ENCODE peak calls at places on chromosome 18, in six cellular contexts. Y, L, U, Z, G and D are unnamed samples.

GRCh38 chr18:5885337-5885736 is 10.0 kb downstream of the TMEM200C start:
- DNase-seq in Z (no peak), Y (no peak), G (no peak), U (no peak), L (no peak), D (no peak)

GRCh38 chr18:67483237-67483636 is 33.3 kb downstream of the DSEL start:
- DNase-seq in U (no peak), Y (no peak), G (no peak), L (no peak), Z (no peak), D (no peak)

GRCh38 chr18:59861963-59862819 is 37.6 kb upstream of the PMAIP1 start:
- DNase-seq in Z (no peak), G (no peak), L (no peak), U (no peak), Y (no peak), D (no peak)

GRCh38 chr18:75133721-75134645 is 75.0 kb downstream of the PTGR3 start:
- DNase-seq in G (no peak), Y (no peak), L (no peak), Z (no peak), U (no peak), D (no peak)

GRCh38 chr18:1778496-1779178 is 792.7 kb downstream of the METTL4 start:
- DNase-seq in Y (no peak), L (no peak), G (no peak), U (no peak), Z (no peak), D (no peak)

GRCh38 chr18:70310560-70311320 is 21.9 kb downstream of the SOCS6 start:
- DNase-seq in Y (no peak), L (no peak), Z (no peak), G (no peak), U (no peak), D (no peak)

GRCh38 chr18:34131008-34131407 is 93.7 kb downstream of the NOL4 start:
- DNase-seq in Y (no peak), G (no peak), Z (no peak), U (no peak), L (no peak), D (no peak)

GRCh38 chr18:59048378-59048777 is 91.3 kb upstream of the SEC11C start:
- DNase-seq in Y (no peak), U (peak), L (no peak), G (no peak), Z (no peak), D (no peak)

GRCh38 chr18:24868760-24869237 is 408.4 kb downstream of the HRH4 start:
- DNase-seq in G (peak), U (no peak), Z (no peak), L (no peak), Y (peak), D (peak)

GRCh38 chr18:43978174-43978573 is 700.9 kb upstream of the SYT4 start:
- DNase-seq in L (no peak), G (no peak), Z (no peak), Y (no peak), U (no peak), D (no peak)

GRCh38 chr18:59799383-59800015 is 100.3 kb upstream of the PMAIP1 start:
- DNase-seq in U (no peak), G (no peak), Y (peak), Z (no peak), L (no peak), D (no peak)

GRCh38 chr18:55982992-55983391 is 395.0 kb upstream of the TCF4 start:
- DNase-seq in Y (peak), U (peak), Z (peak), L (no peak), G (no peak), D (peak)

GRCh38 chr18:69908838-69909237 is 38.8 kb downstream of the CD226 start:
- DNase-seq in Z (no peak), U (no peak), Y (no peak), G (no peak), L (no peak), D (no peak)

GRCh38 chr18:78624646-78625279 is 354.9 kb upstream of the SALL3 start:
- DNase-seq in Z (no peak), L (no peak), U (no peak), G (no peak), Y (no peak), D (no peak)

GRCh38 chr18:69564602-69565001 is 163.9 kb downstream of the DOK6 start:
- DNase-seq in G (no peak), Z (no peak), L (no peak), U (no peak), Y (no peak), D (no peak)

GRCh38 chr18:12028040-12028628 is 46.8 kb downstream of the IMPA2 start:
- DNase-seq in L (no peak), U (no peak), Z (no peak), Y (no peak), G (no peak), D (no peak)

GRCh38 chr18:24725644-24726043 is 265.2 kb downstream of the HRH4 start:
- DNase-seq in L (no peak), Y (no peak), U (no peak), G (no peak), Z (no peak), D (no peak)

GRCh38 chr18:21439453-21439852 is 161.1 kb downstream of the ESCO1 start:
- DNase-seq in Z (no peak), G (peak), U (no peak), Y (peak), L (no peak), D (peak)

GRCh38 chr18:2494921-2495320 is 76.4 kb downstream of the METTL4 start:
- DNase-seq in L (no peak), U (no peak), Y (peak), G (no peak), Z (no peak), D (no peak)

GRCh38 chr18:26322892-26323653 is 96.8 kb downstream of the TAF4B start:
- DNase-seq in G (peak), L (no peak), U (no peak), Y (peak), Z (no peak), D (peak)
- H4K91ac ChIP-seq in G (no peak), L (no peak), U (no peak), Y (no peak), Z (no peak), D (no peak)

GRCh38 chr18:36255072-36255708 is 42.3 kb upstream of the FHOD3 start:
- DNase-seq in Y (no peak), L (peak), U (no peak), Z (no peak), G (no peak), D (no peak)

GRCh38 chr18:36256094-36256493 is 41.4 kb upstream of the FHOD3 start:
- DNase-seq in Z (no peak), Y (no peak), G (no peak), U (no peak), L (no peak), D (no peak)
- H2BK5ac ChIP-seq in Z (no peak), Y (no peak), G (no peak), U (no peak), L (no peak), D (no peak)

GRCh38 chr18:13726228-13726971 is at the start of the genes FAM210A and RNMT:
- DNase-seq in L (peak), G (peak), Y (peak), Z (peak), U (peak), D (peak)
- H4K8ac ChIP-seq in L (no peak), G (peak), Y (peak), Z (peak), U (no peak), D (peak)

GRCh38 chr18:48334845-48335244 is 74.3 kb downstream of the ZBTB7C start:
- DNase-seq in Z (no peak), G (no peak), U (no peak), L (no peak), Y (no peak), D (no peak)
- H4K91ac ChIP-seq in Z (no peak), G (no peak), U (no peak), L (no peak), Y (no peak), D (no peak)

DNA sequence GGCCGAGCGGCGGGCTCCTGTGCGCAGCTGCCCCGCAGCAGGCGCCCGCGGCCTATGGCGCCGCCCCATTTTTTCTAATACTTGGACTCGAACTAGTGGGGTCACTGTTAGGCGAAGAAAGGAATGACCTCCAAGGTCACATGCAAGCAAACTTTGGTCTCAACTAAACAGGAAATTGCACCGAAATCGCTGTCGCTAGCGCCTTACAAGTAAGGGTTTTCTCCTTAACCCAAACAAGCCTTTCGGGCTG is 337 bp downstream of the ACAA2 start:
- DNase-seq in U (no peak), Z (no peak), G (peak), L (no peak), Y (peak), D (peak)
- H2BK5ac ChIP-seq in U (no peak), Z (peak), G (peak), L (no peak), Y (peak), D (peak)